ENCODE peak calls at places on chromosomes 4 and X, in four cellular contexts. C, W, J and X are unnamed samples. For H3K4me1, the result is how much of the 10 kb centered on the place peaks cover.

GRCh38 chr4:6404611-6405416 is 67.6 kb downstream of the PPP2R2C start:
- DNase-seq in C (no peak), W (no peak), J (no peak), X (no peak)

GRCh38 chrX:72054776-72055495 is 76.8 kb downstream of the RTL5 start:
- DNase-seq in C (no peak), W (no peak), J (no peak), X (no peak)

GRCh38 chr4:101292901-101293300 is 54.4 kb downstream of the PPP3CA start:
- DNase-seq in C (no peak), W (no peak), J (no peak), X (no peak)

GRCh38 chr4:12360391-12360790 is 931.7 kb upstream of the HS3ST1 start:
- DNase-seq in C (no peak), W (no peak), J (no peak), X (no peak)

GRCh38 chr4:1104647-1105046 is 8.7 kb downstream of the RNF212 start:
- DNase-seq in C (no peak), W (no peak), J (no peak), X (no peak)

GRCh38 chrX:149830192-149830873 is 48.6 kb downstream of the MAGEA9 start:
- DNase-seq in C (no peak), W (no peak), J (no peak), X (no peak)

GRCh38 chr4:158841540-158841939 is 72.7 kb downstream of the FNIP2 start:
- DNase-seq in C (no peak), W (no peak), J (no peak), X (no peak)

GRCh38 chr4:3766791-3767561 is 791 bp downstream of the ADRA2C start:
- DNase-seq in C (no peak), W (no peak), J (peak), X (no peak)

GRCh38 chrX:97597954-97598353 is 714.2 kb downstream of the RPA4 start:
- DNase-seq in C (no peak), W (no peak), J (no peak), X (no peak)
- H3K4me1 ChIP-seq in C (under half), W (under half), J (under half), X (under half)

GRCh38 chr4:53507058-53507457 is 84.2 kb downstream of the LNX1 start:
- DNase-seq in C (no peak), W (no peak), J (no peak), X (no peak)

GRCh38 chr4:53510316-53510715 is 81.0 kb downstream of the LNX1 start:
- DNase-seq in C (no peak), W (no peak), J (no peak), X (no peak)

GRCh38 chr4:53507671-53508286 is 83.5 kb downstream of the LNX1 start:
- DNase-seq in C (peak), W (no peak), J (peak), X (no peak)

GRCh38 chr4:53505947-53506346 is 85.3 kb downstream of the LNX1 start:
- DNase-seq in C (no peak), W (no peak), J (no peak), X (no peak)

GRCh38 chr4:53508446-53508845 is 82.8 kb downstream of the LNX1 start:
- DNase-seq in C (no peak), W (no peak), J (no peak), X (no peak)
- H3K27ac ChIP-seq in C (no peak), W (no peak), J (peak), X (no peak)

DNA sequence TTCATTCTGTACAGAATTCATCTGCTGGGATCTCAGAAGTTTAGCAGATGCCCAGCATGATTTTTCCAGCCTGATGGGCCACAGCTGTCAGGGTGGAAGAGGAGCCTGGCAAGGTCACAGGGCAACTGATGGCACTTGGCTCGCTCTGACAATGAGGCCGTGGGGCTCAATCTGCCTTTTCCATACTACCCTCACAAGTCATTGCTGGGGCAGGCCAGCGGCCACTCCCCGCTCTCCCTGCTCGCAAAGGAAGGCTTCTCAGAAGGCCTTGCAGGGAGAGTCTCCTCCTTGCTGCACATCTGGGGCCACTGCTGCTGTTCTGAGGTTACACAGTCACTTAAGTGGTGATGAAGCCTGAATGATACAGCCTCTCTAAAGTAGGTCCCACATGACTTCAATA is 349.1 kb downstream of the NR3C2 start:
- DNase-seq in C (no peak), W (no peak), J (no peak), X (no peak)
- H3K4me1 ChIP-seq in C (under half), W (under half), J (under half), X (under half)

GRCh38 chr4:112377127-112377635 is 80.0 kb downstream of the ALPK1 start:
- DNase-seq in C (no peak), W (no peak), J (no peak), X (no peak)

GRCh38 chr4:112379306-112379705 is 82.1 kb downstream of the ALPK1 start:
- DNase-seq in C (no peak), W (no peak), J (peak), X (no peak)

GRCh38 chr4:112378858-112379257 is 81.7 kb downstream of the ALPK1 start:
- DNase-seq in C (no peak), W (no peak), J (no peak), X (no peak)

GRCh38 chr4:112374850-112375249 is 77.7 kb downstream of the ALPK1 start:
- DNase-seq in C (no peak), W (no peak), J (no peak), X (no peak)

DNA sequence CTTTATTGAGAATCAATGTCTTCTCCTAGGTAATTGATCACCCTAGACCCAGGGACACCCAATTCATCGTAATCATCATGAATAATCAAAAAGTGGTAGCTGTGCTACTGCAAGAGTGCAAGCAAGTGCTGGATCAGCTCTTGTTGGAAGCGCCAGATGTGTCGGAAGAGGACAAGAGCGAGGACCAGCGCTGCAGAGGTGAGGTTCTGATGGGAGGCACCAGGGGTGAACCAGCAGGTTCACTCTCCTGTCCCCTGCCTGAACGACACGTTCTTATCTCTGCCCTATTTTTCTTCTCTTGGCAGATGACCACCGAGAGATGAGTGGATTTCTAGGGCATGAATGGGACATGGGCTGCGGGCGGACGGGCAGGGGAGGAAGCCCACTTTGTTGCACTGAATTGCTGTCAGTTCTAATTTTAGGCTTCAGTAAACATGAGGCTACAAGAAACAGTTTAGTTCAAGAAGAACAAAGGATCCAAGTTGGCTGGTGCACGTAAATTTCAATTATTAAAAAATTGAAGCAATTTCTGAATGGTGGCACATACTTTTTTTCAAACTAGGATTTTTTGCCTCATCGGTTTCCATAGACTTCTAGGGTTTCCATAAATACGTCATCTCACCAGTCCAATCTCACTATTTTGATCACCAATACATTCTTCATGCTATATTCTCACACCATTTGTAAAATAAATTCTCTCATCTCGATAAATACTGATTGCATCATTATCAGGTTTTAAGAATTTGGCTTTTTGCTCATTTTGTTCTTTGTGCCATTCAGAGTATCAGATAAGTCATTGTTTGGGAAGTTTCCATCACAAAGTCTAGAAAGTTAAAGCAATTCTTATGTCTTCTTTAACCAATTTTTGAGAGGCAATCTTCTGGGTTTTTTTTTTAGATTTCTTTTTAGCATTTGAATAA is 80.8 kb downstream of the ALPK1 start:
- DNase-seq in C (no peak), W (no peak), J (no peak), X (no peak)
- H3K27ac ChIP-seq in C (no peak), W (no peak), J (no peak), X (no peak)

GRCh38 chr4:57074753-57075152 is 35.4 kb downstream of the IGFBP7 start:
- DNase-seq in C (no peak), W (no peak), J (no peak), X (no peak)
- H3K4me1 ChIP-seq in C (under half), W (under half), J (under half), X (half or more)